ENCODE peak calls at places on chromosome 17, in nine cellular contexts. Q, H, C, F, B, I, O, M and V are unnamed samples.

GRCh38 chr17:67821871-67822367 is 3.4 kb upstream of the BPTF start:
- DNase-seq in Q (no peak), H (no peak), C (no peak), F (no peak), B (peak; percentile 15), I (no peak), O (no peak), M (no peak), V (no peak)

GRCh38 chr17:18182978-18183333 is 672 bp upstream of the ALKBH5 start:
- DNase-seq in Q (no peak), H (peak; percentile 34), C (no peak), F (peak; percentile 87), B (peak; percentile 86), I (no peak), O (peak; percentile 93), M (peak; percentile 95), V (peak; percentile 29)

GRCh38 chr17:21288581-21289017 is 4.1 kb downstream of the MAP2K3 start:
- DNase-seq in Q (no peak), H (no peak), C (no peak), F (no peak), B (no peak), I (no peak), O (no peak), M (no peak), V (no peak)

GRCh38 chr17:214881-215331 is 33.5 kb upstream of the DOC2B start:
- DNase-seq in Q (no peak), H (no peak), C (no peak), F (no peak), B (no peak), I (no peak), O (no peak), M (peak; percentile 38), V (no peak)

GRCh38 chr17:14471052-14471451 is 170.2 kb downstream of the HS3ST3B1 start:
- DNase-seq in Q (no peak), H (peak; percentile 90), C (peak; percentile 97), F (no peak), B (no peak), I (no peak), O (no peak), M (no peak), V (no peak)

GRCh38 chr17:32610943-32611342 is 124.2 kb downstream of the CDK5R1 start:
- DNase-seq in Q (no peak), H (no peak), C (no peak), F (no peak), B (no peak), I (no peak), O (no peak), M (no peak), V (no peak)

GRCh38 chr17:77391668-77392375 is 251.1 kb downstream of the SEC14L1 start:
- DNase-seq in Q (peak; percentile 88), H (peak; percentile 96), C (peak; percentile 99), F (peak; percentile 65), B (peak; percentile 44), I (no peak), O (peak; percentile 79), M (peak; percentile 90), V (peak; percentile 95)

GRCh38 chr17:72506773-72507172 is 386.0 kb downstream of the SOX9 start:
- DNase-seq in Q (no peak), H (no peak), C (no peak), F (no peak), B (no peak), I (no peak), O (no peak), M (no peak), V (no peak)

GRCh38 chr17:78290671-78291070 is 59.2 kb downstream of the TMEM235 start:
- DNase-seq in Q (no peak), H (no peak), C (no peak), F (no peak), B (no peak), I (no peak), O (no peak), M (no peak), V (no peak)

GRCh38 chr17:36721560-36722120 is 120.3 kb downstream of the MRM1 start:
- DNase-seq in Q (no peak), H (no peak), C (no peak), F (no peak), B (no peak), I (no peak), O (no peak), M (no peak), V (no peak)

GRCh38 chr17:55495239-55495638 is 16.0 kb downstream of the SMIM36 start:
- DNase-seq in Q (no peak), H (no peak), C (no peak), F (no peak), B (no peak), I (no peak), O (no peak), M (no peak), V (no peak)

GRCh38 chr17:61018938-61019337 is 341.3 kb downstream of the BCAS3 start:
- DNase-seq in Q (peak; percentile 41), H (no peak), C (no peak), F (no peak), B (no peak), I (no peak), O (no peak), M (no peak), V (no peak)

GRCh38 chr17:74113952-74114351 is 89.5 kb upstream of the RPL38 start:
- DNase-seq in Q (no peak), H (no peak), C (no peak), F (no peak), B (no peak), I (no peak), O (no peak), M (no peak), V (no peak)

GRCh38 chr17:63032141-63032540 is 66.1 kb downstream of the TANC2 start:
- DNase-seq in Q (no peak), H (no peak), C (no peak), F (peak; percentile 22), B (no peak), I (no peak), O (no peak), M (no peak), V (no peak)

GRCh38 chr17:77957215-77957868 is 1.2 kb upstream of the TNRC6C start:
- DNase-seq in Q (peak; percentile 38), H (no peak), C (no peak), F (no peak), B (peak; percentile 31), I (no peak), O (no peak), M (no peak), V (no peak)

GRCh38 chr17:28898261-28898955 is 875 bp upstream of the FLOT2 start:
- DNase-seq in Q (no peak), H (no peak), C (no peak), F (no peak), B (no peak), I (no peak), O (no peak), M (no peak), V (no peak)

GRCh38 chr17:40345161-40346034 is 19.1 kb downstream of the GJD3 start:
- DNase-seq in Q (peak; percentile 97), H (no peak), C (peak; percentile 46), F (peak; percentile 94), B (peak; percentile 73), I (peak; percentile 54), O (peak; percentile 89), M (peak; percentile 83), V (no peak)

GRCh38 chr17:33390479-33391027 is 97.5 kb upstream of the ASIC2 start:
- DNase-seq in Q (no peak), H (no peak), C (no peak), F (no peak), B (peak; percentile 26), I (no peak), O (no peak), M (no peak), V (no peak)

GRCh38 chr17:62968445-62968923 is 2.4 kb downstream of the TANC2 start:
- DNase-seq in Q (peak; percentile 93), H (peak; percentile 78), C (peak; percentile 80), F (peak; percentile 59), B (peak; percentile 45), I (peak; percentile 44), O (no peak), M (no peak), V (peak; percentile 86)

GRCh38 chr17:38605230-38605851 is 411 bp downstream of the SRCIN1 start:
- DNase-seq in Q (peak; percentile 82), H (no peak), C (no peak), F (no peak), B (no peak), I (no peak), O (no peak), M (no peak), V (no peak)
- H3K4me3 ChIP-seq in Q (peak overlapping the region; percentile 64), H (peak overlapping the region; percentile 45), C (peak overlapping the region; percentile 30), F (peak overlapping the region; percentile 20), B (no peak overlapping the region), I (peak overlapping the region; percentile 61), O (peak overlapping the region; percentile 74), M (peak overlapping the region; percentile 44), V (no peak overlapping the region)

DNA sequence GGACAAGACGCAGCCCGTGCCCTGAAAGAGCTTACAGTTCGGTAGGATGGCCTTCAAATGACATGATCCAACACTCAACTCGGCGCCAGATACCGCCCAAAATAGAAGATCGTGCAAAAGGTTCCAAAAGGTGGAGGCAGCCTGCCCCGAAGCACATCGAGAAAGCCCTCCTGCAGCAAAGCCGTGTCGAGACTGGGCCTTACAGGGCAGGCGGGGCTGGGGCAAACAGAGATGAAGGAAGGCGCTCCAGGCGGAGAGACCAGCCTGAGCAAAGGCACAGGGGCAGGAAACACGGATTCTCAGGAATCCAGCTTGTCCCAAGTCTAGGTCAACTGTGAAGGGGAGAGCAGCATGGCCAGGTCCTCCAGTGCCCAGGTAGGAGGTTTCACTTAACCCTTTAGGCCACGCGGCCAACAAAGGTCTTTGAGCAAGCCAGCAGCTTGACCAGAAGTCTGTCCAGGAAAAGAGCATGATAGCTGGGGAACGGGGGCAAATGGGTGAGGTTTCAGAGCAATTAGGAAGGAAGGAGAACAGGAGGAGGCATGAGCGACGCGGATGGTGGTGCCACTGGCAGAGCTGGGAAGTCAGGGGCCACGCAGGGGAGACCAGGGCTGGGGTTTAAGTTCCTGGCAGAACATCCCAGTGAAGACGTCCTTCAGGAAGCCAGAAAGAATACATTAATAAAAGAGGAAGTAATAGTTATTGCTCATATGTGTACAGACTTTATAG is 21.2 kb upstream of the EIF1 start:
- DNase-seq in Q (no peak), H (no peak), C (no peak), F (peak; percentile 25), B (no peak), I (no peak), O (no peak), M (peak; percentile 63), V (no peak)
- H3K4me3 ChIP-seq in Q (peak overlapping the region; percentile 76), H (peak overlapping the region; percentile 4), C (no peak overlapping the region), F (peak overlapping the region; percentile 41), B (no peak overlapping the region), I (peak overlapping the region; percentile 47), O (no peak overlapping the region), M (no peak overlapping the region), V (peak overlapping the region; percentile 43)

GRCh38 chr17:81306898-81307510 is 11.9 kb upstream of the SLC38A10 start:
- DNase-seq in Q (no peak), H (no peak), C (no peak), F (no peak), B (no peak), I (no peak), O (no peak), M (no peak), V (no peak)
- H3K4me3 ChIP-seq in Q (no peak overlapping the region), H (no peak overlapping the region), C (no peak overlapping the region), F (no peak overlapping the region), B (no peak overlapping the region), I (no peak overlapping the region), O (no peak overlapping the region), M (no peak overlapping the region), V (no peak overlapping the region)

GRCh38 chr17:3385869-3386816 is at the start of gene OR3A2:
- DNase-seq in Q (peak; percentile 69), H (no peak), C (no peak), F (no peak), B (no peak), I (peak; percentile 47), O (no peak), M (no peak), V (no peak)
- H3K4me3 ChIP-seq in Q (peak within 1 kb of the TSS; percentile 46), H (no peak within 1 kb of the TSS), C (no peak within 1 kb of the TSS), F (no peak within 1 kb of the TSS), B (no peak within 1 kb of the TSS), I (peak within 1 kb of the TSS; percentile 71), O (no peak within 1 kb of the TSS), M (no peak within 1 kb of the TSS), V (no peak within 1 kb of the TSS)

GRCh38 chr17:81401727-81402529 is 6.7 kb downstream of the BAHCC1 start:
- DNase-seq in Q (peak; percentile 68), H (no peak), C (peak; percentile 93), F (peak; percentile 62), B (no peak), I (no peak), O (peak; percentile 51), M (no peak), V (no peak)
- H3K4me3 ChIP-seq in Q (peak overlapping the region; percentile 58), H (no peak overlapping the region), C (peak overlapping the region; percentile 11), F (no peak overlapping the region), B (no peak overlapping the region), I (no peak overlapping the region), O (no peak overlapping the region), M (no peak overlapping the region), V (peak overlapping the region; percentile 50)